ENCODE peak calls at places on chromosomes 5 and 9, in five cellular contexts. H, N, Z, P and F are unnamed samples.

GRCh38 chr5:32916648-32917047 is 205.5 kb downstream of the NPR3 start:
- DNase-seq in Z (peak), N (peak), H (peak), P (peak), F (peak)

GRCh38 chr5:6875376-6875775 is 162.1 kb downstream of the TENT4A start:
- DNase-seq in P (no peak), H (no peak), Z (no peak), N (no peak), F (no peak)

GRCh38 chr9:131627846-131628820 is 82.8 kb downstream of the PRRT1B start:
- DNase-seq in Z (peak), H (peak), P (no peak), N (no peak), F (no peak)

GRCh38 chr9:132883349-132884294 is 4.9 kb downstream of the SPACA9 start:
- DNase-seq in H (no peak), P (no peak), N (no peak), Z (no peak), F (no peak)

GRCh38 chr9:106286249-106286648 is 576.7 kb upstream of the ZNF462 start:
- DNase-seq in H (peak), Z (peak), N (peak), P (no peak), F (peak)

GRCh38 chr9:111037744-111038335 is 430 bp downstream of the LPAR1 start:
- DNase-seq in N (peak), Z (peak), H (peak), P (no peak), F (peak)

GRCh38 chr9:121125590-121125989 is 50.8 kb downstream of the CNTRL start:
- DNase-seq in P (no peak), N (no peak), H (no peak), Z (no peak), F (no peak)

GRCh38 chr9:128002959-128003358 is 22.2 kb upstream of the EEIG1 start:
- DNase-seq in Z (no peak), N (no peak), P (no peak), H (no peak), F (no peak)

GRCh38 chr5:135079760-135080159 is 45.7 kb upstream of the PITX1 start:
- DNase-seq in H (no peak), Z (no peak), P (no peak), N (no peak), F (no peak)

GRCh38 chr9:20353931-20354652 is 268.2 kb downstream of the MLLT3 start:
- DNase-seq in H (peak), N (no peak), P (no peak), Z (no peak), F (no peak)

GRCh38 chr9:81848472-81848871 is 79.8 kb upstream of the SPATA31D4 start:
- DNase-seq in H (peak), P (no peak), Z (peak), N (no peak), F (no peak)

GRCh38 chr5:6859951-6860638 is 146.9 kb downstream of the TENT4A start:
- DNase-seq in N (no peak), Z (no peak), P (no peak), H (no peak), F (no peak)

GRCh38 chr5:122415481-122416120 is 103.6 kb downstream of the SNCAIP start:
- DNase-seq in N (peak), P (no peak), Z (peak), H (peak), F (peak)

GRCh38 chr5:32098291-32098690 is 75.8 kb downstream of the GOLPH3 start:
- DNase-seq in P (no peak), H (no peak), N (no peak), Z (peak), F (no peak)

GRCh38 chr5:171295299-171295698 is 13.7 kb upstream of the TLX3 start:
- DNase-seq in P (no peak), Z (peak), N (no peak), H (peak), F (no peak)

GRCh38 chr9:125743687-125744428 is 3.3 kb upstream of the PBX3 start:
- DNase-seq in Z (no peak), H (no peak), P (no peak), N (no peak), F (no peak)

GRCh38 chr5:78755822-78756429 is 107.4 kb upstream of the LHFPL2 start:
- DNase-seq in N (peak), P (no peak), Z (no peak), H (no peak), F (no peak)

GRCh38 chr9:92983984-92984589 is 36.8 kb downstream of the FGD3 start:
- DNase-seq in N (no peak), Z (no peak), H (peak), P (no peak), F (no peak)

GRCh38 chr5:114909424-114909823 is 260.3 kb downstream of the TRIM36 start:
- DNase-seq in Z (no peak), N (no peak), H (no peak), P (no peak), F (no peak)

GRCh38 chr5:167571824-167572223 is 719.6 kb upstream of the WWC1 start:
- DNase-seq in N (no peak), Z (no peak), H (no peak), P (no peak), F (no peak)

GRCh38 chr5:119435436-119436132 is 16.7 kb upstream of the HSD17B4 start:
- DNase-seq in H (peak), Z (peak), P (no peak), N (peak), F (peak)

GRCh38 chr5:82338731-82339130 is 60.6 kb upstream of the RPS23 start:
- DNase-seq in P (no peak), Z (peak), H (no peak), N (no peak), F (no peak)

GRCh38 chr9:3746296-3747275 is 220.8 kb upstream of the RFX3 start:
- DNase-seq in P (no peak), H (peak), N (no peak), Z (peak), F (no peak)

GRCh38 chr5:377326-377981 is 55.9 kb downstream of the AHRR start:
- DNase-seq in N (no peak), P (no peak), H (no peak), Z (no peak), F (peak)

GRCh38 chr9:92645041-92645440 is 24.9 kb downstream of the IPPK start:
- DNase-seq in Z (no peak), N (no peak), P (no peak), H (no peak), F (no peak)

GRCh38 chr9:133726401-133727276 is 11.5 kb downstream of the SARDH start:
- DNase-seq in Z (peak), H (peak), N (peak), P (no peak), F (peak)

GRCh38 chr9:115300116-115300515 is 182.2 kb upstream of the TNC start:
- DNase-seq in N (no peak), Z (no peak), H (no peak), P (no peak), F (no peak)
- TF ChIP-seq CTCF in N (no peak), Z (no peak), H (no peak), P (no peak), F (no peak)

DNA sequence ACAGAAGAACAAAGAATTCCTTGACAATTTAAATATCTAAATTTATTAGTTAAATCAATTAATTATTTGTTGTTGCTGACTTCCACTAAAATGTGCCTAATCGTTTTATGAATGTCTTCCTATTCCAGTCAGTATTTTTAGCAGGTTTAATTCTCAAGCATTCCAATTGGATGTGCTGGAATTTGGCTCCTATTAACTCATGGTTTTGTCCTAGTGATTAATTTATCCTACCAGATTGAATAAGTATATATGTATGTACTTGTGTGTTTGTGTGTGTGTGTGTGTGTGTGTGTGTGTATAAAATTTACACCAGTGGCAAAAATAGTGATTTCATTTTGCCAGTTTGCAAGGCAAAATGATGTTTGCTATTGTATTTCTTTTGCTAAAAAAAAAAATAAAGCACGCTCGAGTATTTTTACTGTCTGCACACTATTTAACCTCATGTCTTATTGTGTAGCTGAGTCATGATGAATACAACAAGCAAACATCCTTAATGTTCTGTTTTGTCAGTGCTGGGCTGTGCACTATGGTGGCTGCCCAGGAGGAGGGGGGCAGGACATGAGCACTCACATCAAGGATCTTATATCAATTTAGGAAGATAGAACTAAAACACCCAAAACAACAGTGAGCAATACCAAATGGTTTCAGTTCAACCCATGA is 375.5 kb downstream of the PDE4D start:
- DNase-seq in N (no peak), Z (peak), P (no peak), H (peak), F (no peak)
- TF ChIP-seq CTCF in N (no peak), Z (no peak), P (no peak), H (no peak), F (no peak)

DNA sequence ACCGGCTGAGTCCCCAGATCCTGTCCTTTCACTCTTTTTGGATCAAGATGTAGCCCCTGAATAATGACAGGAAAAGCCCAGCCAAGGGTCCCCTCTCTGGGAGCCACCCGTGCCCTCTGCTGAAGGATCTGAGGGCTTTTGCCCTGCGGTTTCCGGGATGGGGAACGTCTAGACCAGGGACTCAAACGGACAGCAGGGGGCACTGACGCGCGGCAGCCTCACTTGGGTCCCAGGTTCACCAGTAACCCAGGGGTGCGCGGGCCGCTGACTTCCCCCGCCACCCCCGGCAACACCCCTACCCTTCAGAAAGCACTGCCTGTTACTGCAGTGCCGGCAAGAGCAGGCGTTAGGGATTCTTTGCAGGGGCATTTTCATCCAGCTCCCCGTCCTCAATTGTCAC is 98.7 kb upstream of the FCN2 start:
- DNase-seq in Z (no peak), H (no peak), N (peak), P (no peak), F (peak)
- TF ChIP-seq CTCF in Z (peak), H (peak), N (peak), P (peak), F (no peak)

GRCh38 chr5:140857177-140857986 is 1.7 kb downstream of the PCDHA10 start:
- DNase-seq in N (no peak), P (no peak), H (no peak), Z (no peak), F (no peak)

GRCh38 chr5:140857987-140858240 is 2.2 kb downstream of the PCDHA10 start:
- DNase-seq in H (no peak), P (no peak), Z (no peak), N (no peak), F (no peak)

GRCh38 chr5:140862441-140863295 is 6.1 kb upstream of the PCDHA11 start:
- DNase-seq in Z (no peak), P (no peak), N (no peak), H (no peak), F (no peak)
- TF ChIP-seq CTCF in Z (no peak), P (no peak), N (no peak), H (no peak), F (no peak)

DNA sequence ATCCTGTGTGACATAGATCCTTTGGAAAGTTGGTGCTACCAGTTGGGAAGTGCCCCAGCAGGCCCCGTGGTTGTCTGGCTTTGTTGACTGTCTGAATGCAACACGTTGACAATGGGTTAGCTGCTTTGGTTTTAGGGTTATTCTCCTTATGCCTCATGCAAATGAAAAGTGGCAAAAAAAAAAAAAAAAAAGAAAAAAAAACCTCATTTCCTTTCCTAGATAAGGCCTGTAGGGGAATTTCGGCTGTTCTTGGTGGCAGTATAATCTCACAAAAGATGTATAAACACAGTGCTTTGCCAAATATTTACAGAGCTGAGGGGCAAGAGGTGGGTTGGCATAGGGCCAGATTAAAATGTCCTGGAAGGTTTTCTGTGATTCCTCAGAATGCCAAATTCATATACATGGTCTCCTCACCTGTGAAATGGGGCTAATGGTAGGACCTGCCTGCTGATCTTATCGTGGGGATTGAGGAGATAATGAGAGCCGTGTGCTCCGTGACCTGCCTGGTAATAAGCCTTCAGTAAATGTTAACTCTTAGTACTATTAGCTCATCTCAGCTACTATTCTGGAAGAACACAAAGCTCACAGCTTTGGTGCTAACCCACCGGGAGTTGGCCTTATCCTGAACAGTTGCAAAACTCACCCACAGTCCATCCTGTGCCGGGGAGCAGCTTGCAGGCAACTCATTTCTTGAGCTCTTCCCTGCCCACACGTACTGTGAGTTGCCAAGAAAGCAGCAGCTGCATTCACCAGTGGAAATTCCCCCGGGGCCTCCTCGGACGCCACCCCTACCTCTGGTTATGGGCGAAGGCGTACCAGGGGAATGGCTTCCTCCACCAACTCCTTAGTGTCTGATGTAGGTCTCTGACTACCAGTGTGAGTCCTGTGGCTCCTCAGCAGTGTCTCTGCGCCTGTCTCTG is 220.3 kb downstream of the NR3C1 start:
- DNase-seq in P (no peak), Z (peak), H (no peak), N (no peak), F (no peak)
- TF ChIP-seq CTCF in P (no peak), Z (no peak), H (no peak), N (no peak), F (no peak)

DNA sequence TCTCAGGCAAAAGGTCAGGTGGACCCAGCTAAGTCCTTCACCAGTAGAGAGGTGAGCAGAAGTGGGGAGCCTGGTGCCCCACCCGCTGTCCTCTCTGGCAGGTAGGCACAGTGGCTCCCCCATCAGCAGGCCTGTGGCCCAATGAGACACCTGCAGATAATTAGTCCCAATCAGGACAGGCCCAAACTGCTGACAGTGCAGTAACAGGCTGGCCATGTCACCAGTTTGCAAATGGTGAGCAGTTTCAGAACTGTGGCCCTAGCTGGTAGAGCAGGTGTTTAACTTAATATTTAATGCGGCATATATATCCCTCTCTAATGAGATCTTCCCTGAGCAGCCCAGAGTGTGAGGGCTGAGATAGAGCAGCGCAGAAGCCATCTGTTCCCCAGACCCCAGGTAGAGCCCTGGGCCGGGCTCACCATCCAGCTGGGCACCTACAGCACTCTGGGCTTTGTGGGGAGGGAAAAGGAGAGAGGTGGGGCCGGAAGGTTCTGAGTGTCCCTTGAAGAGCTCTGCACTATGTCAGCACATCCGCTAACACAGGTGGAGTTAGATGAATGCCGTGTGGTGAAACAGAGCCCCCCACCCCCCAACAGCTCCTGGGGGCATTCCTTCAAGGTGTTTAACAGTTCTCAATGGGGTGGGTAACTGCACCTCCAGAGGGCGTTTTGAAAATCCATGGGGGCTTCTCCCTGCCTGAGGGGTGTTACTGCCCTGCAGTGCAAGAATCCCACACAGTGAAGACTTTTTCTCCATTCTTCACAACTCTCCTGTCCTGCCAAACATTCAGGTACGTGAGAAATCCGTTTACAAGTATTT is 120.5 kb downstream of the PAX5 start:
- DNase-seq in H (no peak), N (no peak), Z (no peak), P (no peak), F (peak)
- TF ChIP-seq CTCF in H (no peak), N (peak), Z (peak), P (no peak), F (no peak)

DNA sequence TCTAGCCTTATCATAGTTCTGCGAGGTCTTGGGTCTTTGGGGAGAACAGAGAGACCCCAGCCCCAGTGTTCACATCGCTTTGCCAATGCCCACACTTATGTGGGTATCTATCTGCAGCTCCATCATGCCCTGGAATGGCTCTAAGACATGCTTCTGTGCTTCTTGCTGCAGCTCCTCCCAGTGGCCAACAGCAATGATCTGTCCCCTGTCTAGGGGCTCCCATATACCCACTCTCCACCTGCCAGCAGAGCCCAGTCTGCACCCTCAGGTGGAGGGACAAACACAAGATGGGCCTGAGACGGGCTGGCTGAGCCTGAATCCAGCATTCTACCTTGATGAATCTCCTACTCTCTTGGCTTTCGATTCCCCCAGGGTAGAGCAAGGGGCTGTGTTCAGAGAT is 14.6 kb upstream of the DAP start:
- DNase-seq in Z (no peak), P (no peak), H (no peak), N (no peak), F (no peak)
- TF ChIP-seq CTCF in Z (peak), P (no peak), H (no peak), N (no peak), F (no peak)